ENCODE peak calls at places on chromosomes 3 and 15, in seven cellular contexts. D, C, E, J, F, M and I are unnamed samples.

GRCh38 chr3:34183581-34184313 is 385.3 kb downstream of the PDCD6IP start:
- DNase-seq in E (no peak), M (no peak), D (no peak), J (no peak), F (no peak), C (no peak), I (no peak)

GRCh38 chr3:185720326-185720725 is 104.5 kb downstream of the IGF2BP2 start:
- DNase-seq in F (no peak), D (no peak), C (no peak), M (no peak), J (no peak), E (no peak), I (no peak)

GRCh38 chr3:146403792-146404191 is 65.6 kb downstream of the PLSCR2 start:
- DNase-seq in M (no peak), J (no peak), D (no peak), C (no peak), F (no peak), E (no peak), I (no peak)

GRCh38 chr15:50128266-50128665 is 9.2 kb upstream of the ATP8B4 start:
- DNase-seq in J (no peak), C (peak; percentile 34), M (peak; percentile 31), D (no peak), E (peak; percentile 38), F (peak; percentile 22), I (no peak)

GRCh38 chr15:92645051-92645631 is 10.4 kb downstream of the FAM174B start:
- DNase-seq in F (no peak), J (no peak), E (no peak), D (no peak), C (no peak), M (peak; percentile 89), I (no peak)

GRCh38 chr3:177337548-177338331 is 140.5 kb upstream of the TBL1XR1 start:
- DNase-seq in J (no peak), C (no peak), F (peak; percentile 42), E (no peak), D (peak; percentile 82), M (peak; percentile 27), I (no peak)

GRCh38 chr15:44735482-44736260 is 657 bp upstream of the TRIM69 start:
- DNase-seq in E (no peak), D (peak; percentile 16), F (peak; percentile 14), M (peak; percentile 31), C (peak; percentile 11), J (no peak), I (no peak)

GRCh38 chr3:45000823-45001222 is 24.8 kb downstream of the EXOSC7 start:
- DNase-seq in D (no peak), C (no peak), F (no peak), M (no peak), E (no peak), J (no peak), I (no peak)

GRCh38 chr15:78265752-78266224 is 1.4 kb downstream of the DNAJA4 start:
- DNase-seq in E (no peak), J (no peak), D (peak; percentile 76), F (peak; percentile 56), M (no peak), C (no peak), I (no peak)

GRCh38 chr3:21893250-21893649 is 142.2 kb upstream of the ZNF385D start:
- DNase-seq in D (peak; percentile 17), M (no peak), C (no peak), F (no peak), J (no peak), E (no peak), I (no peak)

GRCh38 chr15:44879066-44879465 is 77.4 kb upstream of the TERB2 start:
- DNase-seq in M (peak; percentile 80), D (no peak), F (no peak), J (no peak), C (no peak), E (no peak), I (no peak)

DNA sequence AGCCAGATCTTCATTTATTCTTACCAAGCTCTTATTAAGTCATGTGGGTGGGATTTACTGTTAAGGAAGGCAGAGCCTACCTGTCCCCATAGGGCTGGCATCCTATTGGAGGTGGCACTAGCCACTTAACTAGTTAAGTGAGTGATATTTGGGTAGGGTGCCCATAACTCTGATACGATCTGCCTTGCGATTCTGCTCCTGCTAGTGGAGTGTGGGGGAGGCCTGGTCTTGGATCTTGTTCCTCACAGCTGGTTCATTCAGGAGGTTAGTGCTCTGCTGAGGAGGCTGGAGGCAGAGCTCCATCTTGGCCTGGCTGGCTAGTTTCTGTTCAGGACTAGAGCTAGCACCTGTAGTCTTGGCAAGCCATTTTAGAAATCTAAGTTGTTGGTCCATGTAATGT is 9.3 kb downstream of the BAHD1 start:
- DNase-seq in F (no peak), C (no peak), E (no peak), M (no peak), J (no peak), D (no peak), I (no peak)
- H4K8ac ChIP-seq in F (no peak overlapping the region), C (no peak overlapping the region), E (no peak overlapping the region), M (no peak overlapping the region), J (no peak overlapping the region), D (no peak overlapping the region), I (no peak overlapping the region)

DNA sequence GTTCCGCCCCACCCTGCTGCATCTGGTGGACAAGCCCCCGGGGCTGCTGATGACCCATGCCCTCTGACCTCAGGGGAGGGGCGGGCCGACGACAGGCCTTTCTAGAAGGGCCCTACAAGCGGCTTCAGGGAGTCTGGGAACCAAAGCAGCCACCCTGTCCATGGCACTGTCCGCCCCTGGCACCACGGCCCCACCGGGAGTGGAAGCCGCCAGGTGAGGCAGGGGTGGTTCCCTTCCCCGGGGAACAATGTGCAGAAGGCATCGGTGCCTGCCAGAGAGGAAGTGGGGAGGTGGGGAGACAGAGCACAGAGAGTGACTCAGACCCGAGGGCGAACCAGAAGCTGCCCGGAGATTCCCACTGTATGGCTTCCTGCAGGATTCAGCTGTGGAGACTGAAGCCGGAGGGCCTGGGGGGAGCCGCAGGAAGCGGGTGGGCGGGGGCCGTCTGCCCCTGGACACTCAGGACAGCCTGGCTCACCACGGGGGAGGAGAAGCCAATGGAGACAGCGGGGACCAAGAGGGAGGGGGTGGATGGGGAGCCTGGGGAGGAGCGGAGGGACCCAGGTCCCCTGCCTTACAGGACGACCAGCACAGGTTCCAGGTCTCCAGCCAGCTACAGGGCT is 134.0 kb downstream of the TPRA1 start:
- DNase-seq in M (no peak), J (no peak), E (no peak), D (peak; percentile 63), F (peak; percentile 53), C (peak; percentile 37), I (no peak)
- H4K8ac ChIP-seq in M (no peak overlapping the region), J (peak overlapping the region; percentile 21), E (no peak overlapping the region), D (no peak overlapping the region), F (no peak overlapping the region), C (no peak overlapping the region), I (no peak overlapping the region)

DNA sequence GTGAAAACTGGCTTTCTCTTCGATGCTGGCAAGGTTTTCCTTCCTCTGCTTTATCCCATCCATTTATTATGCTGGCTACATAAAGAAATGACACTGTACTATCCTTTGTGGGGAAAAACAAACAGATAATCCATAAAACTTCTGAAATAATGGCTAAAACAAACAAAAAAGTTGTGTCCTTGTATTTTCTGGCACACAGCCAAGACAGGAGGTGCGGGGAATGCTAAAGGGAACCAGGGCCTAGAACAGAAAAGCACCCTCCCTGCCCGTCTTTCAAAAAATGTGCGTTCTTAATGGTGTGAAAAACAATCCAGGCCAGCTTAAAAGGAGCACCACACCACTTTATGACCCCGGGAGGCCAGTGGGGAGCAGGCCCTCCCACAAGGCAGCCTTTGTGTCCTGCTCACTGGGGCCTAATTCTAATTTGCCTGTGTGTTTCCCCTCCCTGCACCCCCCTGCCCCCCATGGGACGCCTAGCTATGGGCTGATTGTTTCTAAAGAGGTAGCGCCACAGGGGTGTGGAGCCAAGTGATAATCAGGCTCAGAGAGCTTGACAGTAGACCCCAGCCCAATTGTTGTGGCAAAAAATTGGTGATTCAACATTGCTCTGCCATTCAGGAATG is 181.3 kb downstream of the GREM1 start:
- DNase-seq in F (no peak), D (no peak), C (peak; percentile 97), E (peak; percentile 86), J (peak; percentile 95), M (no peak), I (peak; percentile 70)
- H4K8ac ChIP-seq in F (no peak overlapping the region), D (peak overlapping the region; percentile 29), C (no peak overlapping the region), E (no peak overlapping the region), J (no peak overlapping the region), M (peak overlapping the region; percentile 19), I (no peak overlapping the region)

GRCh38 chr15:89646416-89647141 is 8.7 kb downstream of the KIF7 start:
- DNase-seq in C (no peak), J (no peak), M (no peak), D (no peak), F (no peak), E (no peak), I (no peak)
- H4K8ac ChIP-seq in C (no peak overlapping the region), J (no peak overlapping the region), M (no peak overlapping the region), D (no peak overlapping the region), F (no peak overlapping the region), E (no peak overlapping the region), I (no peak overlapping the region)

GRCh38 chr15:70483513-70483912 is 279.8 kb downstream of the UACA start:
- DNase-seq in E (no peak), F (no peak), J (no peak), D (no peak), M (no peak), C (peak; percentile 10), I (no peak)
- H4K8ac ChIP-seq in E (no peak overlapping the region), F (no peak overlapping the region), J (no peak overlapping the region), D (no peak overlapping the region), M (no peak overlapping the region), C (no peak overlapping the region), I (no peak overlapping the region)

GRCh38 chr3:26233374-26233773 is 389.2 kb upstream of the LRRC3B start:
- DNase-seq in J (no peak), D (no peak), M (no peak), C (no peak), F (no peak), E (no peak), I (no peak)

GRCh38 chr3:26236511-26236910 is 386.1 kb upstream of the LRRC3B start:
- DNase-seq in D (no peak), J (no peak), F (no peak), E (no peak), C (no peak), M (no peak), I (no peak)

DNA sequence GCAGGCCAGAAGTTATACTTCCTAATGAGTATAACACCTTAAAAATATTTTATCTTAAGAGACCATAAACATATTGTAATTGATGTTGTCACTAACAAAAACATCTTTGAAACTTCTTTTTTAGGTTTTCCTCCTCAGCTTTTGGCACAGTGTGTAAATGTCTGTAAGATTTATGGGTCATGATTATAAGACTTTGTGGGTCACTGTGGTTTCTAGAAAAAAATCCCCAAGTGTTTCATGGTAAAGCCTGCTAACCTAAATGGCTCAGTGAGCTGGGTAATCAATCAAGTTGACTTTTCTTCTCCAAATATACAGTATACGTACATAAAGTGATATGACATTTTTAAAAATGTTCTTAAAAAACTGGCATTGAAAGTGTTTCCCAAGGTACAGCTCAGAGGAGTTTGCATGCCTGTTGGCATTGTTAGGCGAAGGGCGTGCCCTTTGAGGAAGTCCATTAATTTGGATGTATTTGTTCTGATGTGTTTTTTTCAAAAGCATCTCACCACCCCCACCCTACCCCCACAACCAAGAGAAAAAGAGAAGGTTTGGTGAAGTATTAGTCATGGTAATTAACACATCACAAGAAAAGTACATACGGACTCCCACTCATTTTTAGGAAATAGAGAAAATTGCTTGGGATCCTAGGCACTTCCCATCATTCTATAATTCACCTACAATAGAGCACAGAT is 385.4 kb upstream of the LRRC3B start:
- DNase-seq in J (no peak), M (no peak), F (no peak), E (no peak), D (no peak), C (no peak), I (no peak)
- H4K8ac ChIP-seq in J (no peak overlapping the region), M (no peak overlapping the region), F (no peak overlapping the region), E (no peak overlapping the region), D (no peak overlapping the region), C (no peak overlapping the region), I (no peak overlapping the region)